ENCODE peak calls at places on chromosome 14, in six cellular contexts. P, W, M, U, A and K are unnamed samples.

GRCh38 chr14:57293851-57294837 is 25.4 kb downstream of the AP5M1 start:
- DNase-seq in P (no peak), W (no peak), A (no peak), M (no peak), U (no peak), K (peak; percentile 34)

GRCh38 chr14:43359317-43359716 is 1147.8 kb downstream of the FSCB start:
- DNase-seq in P (no peak), W (no peak), U (no peak), A (no peak), M (no peak), K (no peak)

GRCh38 chr14:57049848-57050247 is 218.9 kb downstream of the EXOC5 start:
- DNase-seq in A (no peak), P (no peak), U (no peak), W (no peak), M (no peak), K (no peak)

GRCh38 chr14:102363182-102363952 is 626 bp downstream of the TECPR2 start:
- DNase-seq in W (peak; percentile 9), U (peak; percentile 24), P (no peak), M (peak; percentile 40), A (no peak), K (peak; percentile 56)

GRCh38 chr14:102066041-102066451 is 20.8 kb downstream of the HSP90AA1 start:
- DNase-seq in P (no peak), M (no peak), U (no peak), A (no peak), W (no peak), K (no peak)

GRCh38 chr14:31271648-31272047 is 64.1 kb upstream of the HECTD1 start:
- DNase-seq in W (no peak), U (no peak), P (no peak), M (no peak), A (peak; percentile 26), K (no peak)

GRCh38 chr14:94028450-94028826 is 2.3 kb downstream of the OTUB2 start:
- DNase-seq in A (no peak), W (no peak), P (no peak), U (no peak), M (no peak), K (no peak)

GRCh38 chr14:20415723-20416622 is 2.7 kb upstream of the TEP1 start:
- DNase-seq in A (no peak), U (no peak), M (peak; percentile 59), P (no peak), W (no peak), K (peak; percentile 75)

GRCh38 chr14:35085441-35085840 is 36.3 kb downstream of the PPP2R3C start:
- DNase-seq in M (no peak), W (no peak), A (no peak), P (no peak), U (no peak), K (no peak)

GRCh38 chr14:50928002-50928635 is 16.2 kb downstream of the PYGL start:
- DNase-seq in U (no peak), M (no peak), W (no peak), P (no peak), A (peak; percentile 80), K (no peak)

GRCh38 chr14:33705521-33705920 is 245.4 kb downstream of the EGLN3 start:
- DNase-seq in U (no peak), A (no peak), M (no peak), P (no peak), W (peak; percentile 10), K (no peak)

GRCh38 chr14:64388533-64389243 is 535 bp downstream of the MTHFD1 start:
- DNase-seq in M (peak; percentile 47), U (no peak), W (peak; percentile 29), P (no peak), A (no peak), K (no peak)

GRCh38 chr14:100714205-100714781 is 12.4 kb upstream of the DLK1 start:
- DNase-seq in W (no peak), U (no peak), A (no peak), M (no peak), P (no peak), K (no peak)

GRCh38 chr14:96092936-96093335 is 53.8 kb downstream of the C14orf132 start:
- DNase-seq in A (no peak), W (no peak), P (no peak), M (no peak), U (no peak), K (no peak)

GRCh38 chr14:21084988-21085853 is 13.2 kb downstream of the ZNF219 start:
- DNase-seq in A (no peak), M (no peak), U (no peak), P (no peak), W (peak; percentile 87), K (no peak)

GRCh38 chr14:90700928-90701776 is 115.1 kb downstream of the TTC7B start:
- DNase-seq in M (no peak), A (no peak), W (no peak), P (no peak), U (no peak), K (peak; percentile 26)

GRCh38 chr14:30906752-30907658 is 32.6 kb downstream of the COCH start:
- DNase-seq in A (no peak), W (no peak), P (no peak), U (no peak), M (no peak), K (peak; percentile 40)

GRCh38 chr14:106883218-106883692 is 1356.9 kb downstream of the TMEM121 start:
- DNase-seq in W (no peak), U (no peak), P (no peak), M (no peak), A (no peak), K (no peak)

GRCh38 chr14:74952195-74952665 is 3.2 kb downstream of the PGF start:
- DNase-seq in A (no peak), P (no peak), W (no peak), U (no peak), M (no peak), K (no peak)

GRCh38 chr14:38961136-38961535 is 141.9 kb downstream of the SEC23A start:
- DNase-seq in A (no peak), M (no peak), U (no peak), P (no peak), W (no peak), K (no peak)

DNA sequence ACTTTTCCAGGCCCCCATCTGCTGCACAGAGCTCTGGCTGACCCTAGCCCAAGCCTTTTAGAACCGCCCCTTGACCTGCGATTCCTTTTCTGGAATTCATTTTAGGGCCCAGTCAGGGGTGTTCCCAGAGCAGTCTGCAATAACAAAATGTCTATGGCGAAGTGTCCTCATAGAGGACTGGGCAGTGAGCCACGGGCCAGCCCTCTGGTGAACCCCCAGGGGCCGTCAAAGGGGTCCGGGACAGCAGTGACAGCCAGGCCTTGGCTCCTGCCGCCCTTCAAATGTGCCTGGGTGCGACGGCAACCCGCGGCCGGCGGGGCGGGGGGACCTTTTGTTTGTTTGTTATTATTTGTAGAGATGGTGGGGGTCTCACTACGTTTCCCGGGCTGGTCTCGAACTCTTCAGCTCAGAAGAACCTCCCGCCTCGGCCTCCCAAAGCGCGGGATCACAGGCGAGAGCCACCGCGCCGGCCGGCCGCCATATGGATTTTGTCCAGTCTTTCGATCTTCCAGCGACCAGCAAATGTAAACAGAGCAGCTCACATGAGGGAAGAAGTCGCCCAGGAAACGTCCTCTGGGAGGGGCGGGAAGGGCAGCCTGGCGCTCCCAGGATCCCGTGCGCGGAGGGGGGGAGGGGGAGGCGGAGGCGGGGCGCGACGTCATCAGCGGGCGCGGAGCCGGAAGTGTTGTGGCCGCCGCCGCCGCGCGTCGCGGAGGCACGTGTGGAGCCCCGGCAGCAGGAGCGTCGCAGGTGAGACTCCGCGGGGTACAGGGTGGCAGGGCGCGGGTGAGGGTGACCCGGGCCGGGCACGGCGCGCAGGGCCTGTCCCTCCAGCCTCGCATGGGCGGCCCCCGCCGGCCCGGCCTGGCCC is at the start of gene TRMT61A:
- DNase-seq in W (peak; percentile 92), A (peak; percentile 98), M (peak; percentile 91), U (peak; percentile 98), P (peak; percentile 90), K (peak; percentile 49)
- TF ChIP-seq POLR2A in W (peak; percentile 68), A (no peak), M (peak; percentile 78), U (peak; percentile 76), P (no peak), K (no peak)

GRCh38 chr14:58687232-58687795 is 49.6 kb downstream of the DACT1 start:
- DNase-seq in M (no peak), P (no peak), A (no peak), U (no peak), W (no peak), K (no peak)
- TF ChIP-seq POLR2AphosphoS5 in M (no peak), P (no peak), A (no peak), U (no peak), W (no peak), K (no peak)

DNA sequence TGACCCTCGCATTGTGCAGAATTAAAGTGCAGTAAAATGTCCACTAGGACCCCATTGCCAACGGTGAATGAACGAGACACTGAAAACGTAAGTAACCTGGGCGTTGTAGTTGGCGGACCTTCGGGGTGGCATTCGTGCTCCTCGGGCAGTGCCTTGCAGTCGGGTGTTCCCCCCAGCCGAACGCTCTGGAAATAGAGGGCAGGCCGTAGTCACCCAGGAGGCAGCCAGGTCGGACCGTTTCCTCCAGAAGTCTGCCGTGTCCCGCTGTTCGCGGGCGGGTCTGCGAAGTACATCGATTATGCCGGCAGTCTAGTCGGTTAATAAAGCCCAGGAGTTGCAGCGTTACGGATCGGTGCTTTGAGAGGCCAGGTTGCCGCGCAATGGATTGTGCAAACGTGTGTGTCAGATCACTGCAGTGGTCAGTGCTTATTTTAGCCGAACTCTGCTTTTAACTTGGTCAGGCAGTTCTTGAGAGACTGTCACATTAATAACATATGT is 828 bp downstream of the MARK3 start:
- DNase-seq in W (peak; percentile 19), A (no peak), M (peak; percentile 50), P (no peak), U (no peak), K (peak; percentile 44)
- TF ChIP-seq POLR2A in W (no peak), A (no peak), M (no peak), P (no peak), U (no peak), K (no peak)

GRCh38 chr14:95069018-95069417 is 88.3 kb downstream of the DICER1 start:
- DNase-seq in U (no peak), M (no peak), A (no peak), W (no peak), P (no peak), K (no peak)
- TF ChIP-seq POLR2AphosphoS5 in U (no peak), M (no peak), A (no peak), W (no peak), P (no peak), K (no peak)

DNA sequence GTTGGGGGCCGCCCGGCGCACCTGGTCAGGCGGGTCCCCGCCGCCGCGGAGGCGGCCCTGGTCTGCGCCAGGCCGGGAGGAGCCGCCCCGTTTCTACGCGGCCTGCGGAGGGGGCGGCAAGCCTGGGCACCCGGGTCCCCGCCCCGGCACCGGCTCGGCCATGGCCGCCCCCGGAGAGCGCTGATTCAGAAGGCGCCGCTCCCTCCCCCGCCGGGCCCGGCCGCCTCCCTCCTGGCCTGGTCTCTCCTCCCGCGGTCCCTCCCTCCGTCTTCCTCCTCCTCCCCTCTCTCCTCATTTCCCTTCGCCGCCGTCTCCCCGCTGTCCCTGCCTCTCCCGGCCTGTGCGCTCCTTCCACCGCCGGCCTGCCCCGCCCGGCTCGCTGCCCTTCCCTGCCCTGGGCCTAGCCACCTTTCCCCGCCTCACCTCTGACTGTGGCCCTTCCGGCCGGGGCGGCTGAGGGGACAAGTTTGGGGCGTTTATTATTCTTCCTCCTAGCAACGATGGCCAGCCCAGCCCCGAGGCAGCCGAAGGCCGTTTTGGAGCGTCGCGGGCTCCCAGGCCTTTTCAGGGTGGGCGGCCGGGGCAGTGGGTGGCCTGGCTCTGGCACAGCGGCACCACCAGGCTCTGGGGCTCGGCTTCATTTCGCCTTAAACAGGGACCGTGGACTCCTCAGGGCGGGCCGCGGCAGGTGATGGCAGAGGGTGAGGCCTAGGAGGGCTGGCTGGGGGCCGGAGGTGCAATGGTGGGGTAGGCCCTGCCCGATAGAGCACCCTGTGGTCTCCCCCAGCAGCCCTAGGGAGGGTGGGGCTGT is 768 bp downstream of the CEP170B start:
- DNase-seq in W (peak; percentile 63), U (peak; percentile 42), A (no peak), M (peak; percentile 77), P (no peak), K (peak; percentile 65)
- TF ChIP-seq POLR2A in W (peak; percentile 48), U (no peak), A (no peak), M (peak; percentile 77), P (no peak), K (peak; percentile 51)